ENCODE peak calls at places on chromosomes 11 and 22, in five cellular contexts. J is neuronal stem cell, C is upper lobe of left lung, H is kidney, W is fibroblast of lung. Y is an unnamed sample. For H3K36me3, the result is how much of the 10 kb centered on the place peaks cover.

GRCh38 chr11:43942651-43943356 is 367 bp downstream of the C11orf96 start:
- DNase-seq in J (no peak), C (no peak), H (no peak), W (peak), Y (no peak)

GRCh38 chr11:131595812-131596211 is 225.4 kb downstream of the NTM start:
- DNase-seq in J (no peak), C (no peak), H (no peak), W (no peak), Y (no peak)

GRCh38 chr11:35524780-35525179 is 636 bp downstream of the PAMR1 start:
- DNase-seq in J (no peak), C (no peak), H (no peak), W (peak), Y (no peak)

GRCh38 chr11:45105233-45105992 is 41.0 kb upstream of the PRDM11 start:
- DNase-seq in J (peak), C (peak), H (peak), W (peak), Y (peak)

GRCh38 chr11:35861191-35861590 is 82.7 kb upstream of the LDLRAD3 start:
- DNase-seq in J (no peak), C (peak), H (no peak), W (no peak), Y (no peak)

GRCh38 chr11:12150831-12151382 is 40.5 kb downstream of the MICAL2 start:
- DNase-seq in J (no peak), C (no peak), H (peak), W (peak), Y (no peak)

GRCh38 chr11:129319201-129319600 is 56.4 kb upstream of the BARX2 start:
- DNase-seq in J (no peak), C (no peak), H (no peak), W (no peak), Y (no peak)

GRCh38 chr22:40312050-40312449 is 34.2 kb upstream of the ADSL start:
- DNase-seq in J (no peak), C (no peak), H (no peak), W (no peak), Y (no peak)

GRCh38 chr11:130478881-130479280 is 30.4 kb downstream of the ADAMTS15 start:
- DNase-seq in J (no peak), C (no peak), H (no peak), W (no peak), Y (no peak)

GRCh38 chr11:17652556-17652955 is 66.8 kb upstream of the MYOD1 start:
- DNase-seq in J (no peak), C (no peak), H (no peak), W (no peak), Y (no peak)

GRCh38 chr11:120894207-120894989 is 129.5 kb upstream of the TBCEL start:
- DNase-seq in J (no peak), C (no peak), H (no peak), W (no peak), Y (no peak)

GRCh38 chr22:29700949-29701927 is 18.6 kb upstream of the CABP7 start:
- DNase-seq in J (no peak), C (no peak), H (no peak), W (no peak), Y (no peak)

GRCh38 chr22:24423519-24424000 is 3.8 kb upstream of the ADORA2A start:
- DNase-seq in J (peak), C (peak), H (no peak), W (no peak), Y (peak)

GRCh38 chr11:63952570-63952969 is 13.8 kb downstream of the NAA40 start:
- DNase-seq in J (no peak), C (no peak), H (no peak), W (no peak), Y (no peak)
- H3K27ac ChIP-seq in J (no peak), C (no peak), H (no peak), W (no peak), Y (no peak)

DNA sequence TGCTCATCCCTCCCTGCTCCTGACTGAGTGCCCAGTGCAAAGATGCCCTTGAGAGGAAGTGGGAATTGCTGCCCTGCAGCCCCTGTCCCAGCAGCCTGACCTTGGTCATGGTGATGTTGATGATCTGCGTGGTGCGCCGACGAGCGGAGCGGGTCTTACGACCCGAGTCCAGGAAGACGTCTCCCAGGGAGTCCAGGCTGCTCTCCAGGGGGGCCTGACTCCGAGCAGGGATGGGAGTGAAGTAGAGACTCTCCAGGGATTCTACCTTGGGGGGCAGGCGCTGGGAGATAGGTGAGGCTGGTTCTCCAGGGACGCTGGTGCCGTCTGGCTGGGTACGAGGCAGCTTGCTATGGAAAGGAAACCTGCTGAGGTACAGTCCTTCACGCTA is 8.4 kb downstream of the IL18BP start:
- DNase-seq in J (no peak), C (peak), H (no peak), W (no peak), Y (no peak)
- H3K36me3 ChIP-seq in J (half or more), C (half or more), H (half or more), W (half or more), Y (half or more)

DNA sequence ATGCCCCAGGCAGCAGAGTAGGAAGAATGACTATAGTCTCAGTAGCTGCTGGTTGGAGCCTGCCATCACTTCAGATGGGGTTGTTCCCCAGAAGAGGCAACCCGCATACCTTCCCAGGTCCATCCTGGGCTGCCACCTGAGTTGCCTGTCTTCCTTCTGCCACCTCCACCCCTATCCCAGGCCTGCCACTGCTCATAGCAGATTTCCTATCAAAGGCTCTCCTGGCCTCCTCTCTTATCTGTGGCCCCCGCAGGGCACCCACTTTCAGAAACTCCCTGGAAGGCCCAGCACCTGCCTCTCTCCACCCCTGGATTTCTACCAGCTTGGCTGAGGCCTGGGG is 648 bp upstream of the NR1H3 start:
- DNase-seq in J (no peak), C (no peak), H (no peak), W (no peak), Y (no peak)
- H3K4me3 ChIP-seq in J (no peak), C (peak), H (peak), W (no peak), Y (peak)

DNA sequence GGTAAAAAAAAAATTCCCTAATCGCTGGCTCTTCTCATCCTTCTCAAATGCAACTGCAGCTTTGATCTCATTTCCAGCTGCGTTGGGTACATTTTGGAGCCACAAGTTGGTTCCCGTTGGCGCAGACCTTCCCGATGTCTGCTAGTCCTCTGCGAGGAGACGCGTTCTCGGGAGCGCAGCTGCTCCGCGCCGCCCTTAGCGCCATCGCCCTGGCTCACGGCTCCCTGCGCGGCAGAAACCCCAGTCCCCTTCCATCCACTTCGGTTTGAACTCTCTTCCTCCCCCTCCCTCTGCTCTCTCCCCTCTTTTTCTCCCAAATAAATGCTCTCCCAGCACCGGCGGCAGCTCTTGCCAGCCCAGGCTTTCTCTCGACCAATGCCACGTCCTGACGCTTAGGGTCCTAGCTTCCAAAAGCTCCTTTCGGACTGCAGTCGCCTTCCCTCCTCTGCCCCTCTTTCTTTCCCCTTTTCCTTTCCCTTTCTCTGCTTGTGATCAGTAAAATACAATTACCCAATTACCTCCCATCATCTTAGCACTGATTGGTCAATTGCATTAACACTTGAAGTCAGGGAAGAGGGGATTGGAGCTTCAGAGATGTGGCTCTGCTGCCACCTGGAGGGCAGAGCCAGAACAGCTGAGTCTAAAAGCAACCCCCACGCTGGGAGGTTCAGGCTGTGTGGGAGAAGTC is 1165.7 kb downstream of the LRRC4C start:
- DNase-seq in J (peak), C (peak), H (peak), W (peak), Y (peak)
- H3K27ac ChIP-seq in J (peak), C (peak), H (no peak), W (peak), Y (peak)

GRCh38 chr22:41920271-41920976 is 5.5 kb upstream of the SHISA8 start:
- DNase-seq in J (no peak), C (no peak), H (no peak), W (no peak), Y (no peak)
- H3K36me3 ChIP-seq in J (under half), C (under half), H (under half), W (under half), Y (under half)

DNA sequence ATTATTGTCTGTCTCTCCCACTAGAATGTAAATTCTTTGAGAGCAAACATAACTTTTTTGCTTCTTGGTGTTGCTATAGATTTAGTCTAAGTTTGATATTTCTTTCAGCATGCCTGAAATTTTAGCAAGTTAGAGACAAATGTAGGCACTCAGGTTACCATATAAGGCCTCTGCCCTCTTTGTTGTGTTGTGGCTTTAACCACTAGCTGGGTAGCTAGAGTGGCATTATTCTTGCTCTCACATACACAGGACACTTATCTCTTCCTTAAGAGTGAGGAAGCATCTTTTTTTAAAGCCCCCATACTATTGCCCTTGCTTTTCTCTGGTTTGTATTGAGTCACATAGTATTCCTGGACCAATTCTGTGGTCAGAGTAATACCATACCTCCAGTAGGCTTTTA is 11.2 kb downstream of the ZBED5 start:
- DNase-seq in J (no peak), C (no peak), H (no peak), W (no peak), Y (no peak)
- H3K4me3 ChIP-seq in J (no peak), C (no peak), H (no peak), W (no peak), Y (no peak)

DNA sequence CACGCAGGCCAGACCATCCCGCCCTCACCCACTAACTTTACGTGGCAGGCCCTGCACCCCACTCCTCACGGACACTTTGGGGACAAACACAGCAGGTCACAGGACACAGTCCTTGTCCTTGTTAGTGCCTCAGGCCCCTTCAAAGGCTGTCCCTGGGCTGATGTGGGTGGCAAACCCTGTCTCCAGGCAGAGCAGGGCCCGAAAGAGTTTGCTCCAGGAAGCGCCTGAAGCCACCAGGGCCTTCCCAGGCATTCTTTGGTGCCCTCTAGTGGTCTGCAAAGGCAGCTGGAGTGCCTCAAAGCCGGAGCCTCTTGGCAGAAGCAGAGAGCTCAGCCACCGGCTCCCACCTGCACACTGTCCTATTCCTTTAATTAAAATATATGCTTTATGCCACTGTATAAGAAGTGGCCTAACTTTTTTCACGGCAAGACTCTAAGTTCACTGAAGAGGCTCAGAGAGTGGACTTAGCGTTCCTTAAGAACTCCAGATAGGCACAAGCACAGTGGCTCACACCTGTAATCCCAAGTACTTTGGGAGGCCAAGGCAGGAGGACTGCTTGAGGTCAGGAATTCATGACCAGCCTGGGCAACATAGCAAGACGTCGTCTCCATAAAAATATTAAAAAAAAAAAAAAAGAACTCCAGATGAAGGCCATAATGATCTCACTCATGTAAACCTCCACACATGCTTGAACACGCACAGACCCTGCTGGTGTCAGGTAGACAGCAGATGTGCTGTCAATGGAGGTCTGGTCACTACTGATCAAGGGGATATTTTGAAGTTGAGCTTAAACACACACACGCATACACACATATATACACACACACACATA is 11.1 kb downstream of the TXN2 start:
- DNase-seq in J (peak), C (no peak), H (peak), W (peak), Y (peak)
- H3K27ac ChIP-seq in J (no peak), C (peak), H (peak), W (peak), Y (peak)

GRCh38 chr22:19406281-19406811 is 25.2 kb downstream of the HIRA start:
- DNase-seq in J (no peak), C (no peak), H (no peak), W (no peak), Y (no peak)

GRCh38 chr22:19404676-19405075 is 26.9 kb downstream of the HIRA start:
- DNase-seq in J (no peak), C (no peak), H (no peak), W (no peak), Y (no peak)

GRCh38 chr22:19405133-19405532 is 26.4 kb downstream of the HIRA start:
- DNase-seq in J (no peak), C (no peak), H (no peak), W (no peak), Y (no peak)

GRCh38 chr22:19406846-19407245 is 24.7 kb downstream of the HIRA start:
- DNase-seq in J (no peak), C (no peak), H (no peak), W (no peak), Y (no peak)

GRCh38 chr22:19405652-19406051 is 25.9 kb downstream of the HIRA start:
- DNase-seq in J (no peak), C (no peak), H (peak), W (no peak), Y (no peak)
- H3K36me3 ChIP-seq in J (under half), C (under half), H (under half), W (under half), Y (under half)

DNA sequence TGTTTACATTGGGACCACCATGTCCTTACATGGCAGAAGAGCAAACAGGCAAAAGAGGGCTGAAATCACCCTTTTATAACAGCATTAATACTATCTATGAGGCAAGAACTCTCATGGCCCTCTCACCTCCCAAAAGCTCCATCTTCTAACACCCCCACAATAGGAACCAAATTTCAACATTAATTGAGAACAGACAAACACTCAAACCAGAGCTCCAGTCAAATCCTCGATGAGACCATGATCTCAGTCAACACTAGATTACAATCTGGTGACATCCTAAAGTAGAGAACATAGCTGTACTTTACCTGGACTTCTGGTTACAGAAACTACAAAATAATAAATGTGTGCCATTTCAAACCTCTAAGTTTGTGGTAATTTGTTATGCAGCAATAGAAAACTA is 25.1 kb downstream of the OR2AG2 start:
- DNase-seq in J (no peak), C (no peak), H (no peak), W (no peak), Y (no peak)
- H3K4me3 ChIP-seq in J (no peak), C (peak), H (peak), W (no peak), Y (peak)

GRCh38 chr11:269146-269890 is 8.9 kb upstream of the NLRP6 start:
- DNase-seq in J (no peak), C (no peak), H (peak), W (no peak), Y (no peak)
- H3K27ac ChIP-seq in J (no peak), C (peak), H (no peak), W (no peak), Y (peak)

Y was measured in left ventricle myocardium inferior.